ENCODE peak calls at places on chromosomes 11 and 22, in four cellular contexts. M is stimulated activated effector memory CD8-positive, alpha-beta T cell treated with anti-CD3 and anti-CD28 coated beads, Interleukin-12 subunit alpha, Interleukin-12 subunit beta, amount 100 ng/mL, for 72 hours; K is RPMI7951; H is Right ventricle myocardium superior. C is an unnamed sample.

GRCh38 chr22:45154383-45154782 is 9.3 kb upstream of the NUP50 start:
- DNase-seq in M (no peak), K (no peak), H (no peak), C (no peak)

GRCh38 chr11:107076832-107077231 is 58.6 kb upstream of the GUCY1A2 start:
- DNase-seq in M (no peak), K (no peak), H (no peak), C (no peak)

GRCh38 chr11:103862049-103862826 is 174.2 kb upstream of the DDI1 start:
- DNase-seq in M (no peak), K (no peak), H (no peak), C (no peak)

GRCh38 chr11:126304457-126305072 is 705 bp downstream of the DCPS start:
- DNase-seq in M (no peak), K (no peak), H (no peak), C (no peak)

GRCh38 chr11:81005595-81005994 is 1564.8 kb upstream of the TENM4 start:
- DNase-seq in M (no peak), K (peak), H (no peak), C (no peak)

GRCh38 chr22:38026130-38027111 is 30.8 kb upstream of the PICK1 start:
- DNase-seq in M (no peak), K (peak), H (no peak), C (peak)

GRCh38 chr11:60455531-60456042 is at the start of gene MS4A1:
- DNase-seq in M (no peak), K (no peak), H (no peak), C (no peak)

GRCh38 chr11:84887055-84887629 is 740.0 kb downstream of the DLG2 start:
- DNase-seq in M (no peak), K (peak), H (no peak), C (no peak)

GRCh38 chr11:1660025-1660867 is 30.7 kb downstream of the KRTAP5-5 start:
- DNase-seq in M (no peak), K (no peak), H (no peak), C (no peak)

GRCh38 chr11:1202154-1202775 is 20.6 kb upstream of the MUC5B start:
- DNase-seq in M (no peak), K (no peak), H (peak), C (peak)

GRCh38 chr11:84865791-84866535 is 761.2 kb downstream of the DLG2 start:
- DNase-seq in M (no peak), K (peak), H (no peak), C (no peak)

GRCh38 chr11:60913793-60914619 is at the start of gene TMEM109:
- DNase-seq in M (peak), K (peak), H (peak), C (peak)

GRCh38 chr11:1231396-1232327 is 8.8 kb downstream of the MUC5B start:
- DNase-seq in M (no peak), K (no peak), H (peak), C (peak)

GRCh38 chr22:41478473-41478872 is 9.6 kb downstream of the ACO2 start:
- DNase-seq in M (no peak), K (no peak), H (no peak), C (no peak)

GRCh38 chr22:31474743-31475142 is 14.9 kb downstream of the EIF4ENIF1 start:
- DNase-seq in M (no peak), K (no peak), H (no peak), C (no peak)

GRCh38 chr22:33240901-33241300 is 182.7 kb upstream of the SYN3 start:
- DNase-seq in M (no peak), K (no peak), H (no peak), C (no peak)

GRCh38 chr11:1953489-1954284 is 6.6 kb downstream of the MRPL23 start:
- DNase-seq in M (no peak), K (no peak), H (peak), C (peak)

GRCh38 chr11:15114501-15115475 is at the start of gene INSC:
- DNase-seq in M (no peak), K (no peak), H (no peak), C (no peak)

GRCh38 chr22:36466258-36466657 is 15.2 kb downstream of the TXN2 start:
- DNase-seq in M (no peak), K (no peak), H (no peak), C (no peak)

GRCh38 chr11:18802381-18803257 is 11.0 kb upstream of the PTPN5 start:
- DNase-seq in M (no peak), K (peak), H (no peak), C (no peak)

GRCh38 chr11:34160791-34161190 is 55.4 kb downstream of the NAT10 start:
- DNase-seq in M (no peak), K (no peak), H (no peak), C (no peak)

GRCh38 chr11:3129181-3129590 is 35.9 kb downstream of the OSBPL5 start:
- DNase-seq in M (no peak), K (no peak), H (peak), C (no peak)

GRCh38 chr11:65383778-65384177 is 1.3 kb upstream of the SLC25A45 start:
- DNase-seq in M (no peak), K (no peak), H (no peak), C (no peak)

GRCh38 chr22:25085930-25086901 is 113.4 kb upstream of the CRYBB3 start:
- DNase-seq in M (no peak), K (no peak), H (peak), C (peak)

GRCh38 chr11:118921121-118921928 is 4.4 kb downstream of the BCL9L start:
- DNase-seq in M (no peak), K (peak), H (peak), C (peak)

GRCh38 chr11:8610532-8611116 is 16.6 kb upstream of the STK33 start:
- DNase-seq in M (no peak), K (no peak), H (no peak), C (no peak)

GRCh38 chr11:16410479-16410878 is 54.1 kb upstream of the SOX6 start:
- DNase-seq in M (no peak), K (no peak), H (no peak), C (no peak)

GRCh38 chr11:12832828-12833227 is 158.6 kb downstream of the TEAD1 start:
- DNase-seq in M (no peak), K (no peak), H (no peak), C (no peak)

GRCh38 chr11:73140213-73141030 is 1.7 kb downstream of the FCHSD2 start:
- DNase-seq in M (no peak), K (peak), H (peak), C (peak)

GRCh38 chr11:123719452-123719851 is 22.0 kb downstream of the ZNF202 start:
- DNase-seq in M (no peak), K (peak), H (no peak), C (no peak)

GRCh38 chr22:23063539-23064380 is 6.6 kb upstream of the GNAZ start:
- DNase-seq in M (no peak), K (no peak), H (no peak), C (peak)

GRCh38 chr11:46436113-46436512 is 44.5 kb upstream of the CHRM4 start:
- DNase-seq in M (no peak), K (no peak), H (no peak), C (no peak)